ENCODE peak calls at places on chromosomes 6 and 20, in six cellular contexts. Q is NCI-H748 treated with DMSO at 0.1 percent for 48 hours, O is germinal center, G is natural killer cell, K is posterior vena cava, P is endothelial cell. E is an unnamed sample.
A peak's percentile ranks its signal among the peaks of the same experiment; 100 is the strongest.

GRCh38 chr6:113954653-113955052 is 16.3 kb downstream of the HDAC2 start:
- DNase-seq in O (no peak), P (no peak), G (no peak), K (no peak), Q (no peak), E (no peak)

GRCh38 chr20:62461834-62462233 is 14.0 kb downstream of the GATA5 start:
- DNase-seq in P (no peak), O (no peak), K (no peak), Q (no peak), G (no peak), E (no peak)

GRCh38 chr6:23036401-23036983 is 467.1 kb downstream of the HDGFL1 start:
- DNase-seq in Q (no peak), K (no peak), G (no peak), P (no peak), O (no peak), E (no peak)

GRCh38 chr6:113433506-113433991 is 423.6 kb upstream of the MARCKS start:
- DNase-seq in Q (no peak), P (no peak), O (no peak), K (peak; percentile 83), G (no peak), E (no peak)

GRCh38 chr6:106396426-106397220 is 36.1 kb downstream of the CRYBG1 start:
- DNase-seq in P (no peak), O (no peak), K (no peak), Q (no peak), G (no peak), E (no peak)

GRCh38 chr20:57030611-57031600 is 235.5 kb downstream of the BMP7 start:
- DNase-seq in O (no peak), P (no peak), Q (no peak), K (no peak), G (no peak), E (no peak)

GRCh38 chr6:111423960-111424846 is 58.8 kb downstream of the REV3L start:
- DNase-seq in Q (no peak), P (no peak), K (no peak), O (no peak), G (no peak), E (no peak)

GRCh38 chr6:168765710-168766109 is 324.7 kb downstream of the SMOC2 start:
- DNase-seq in P (no peak), K (no peak), Q (no peak), G (no peak), O (no peak), E (no peak)

GRCh38 chr20:32970115-32970972 is 33.9 kb downstream of the SUN5 start:
- DNase-seq in K (peak; percentile 60), O (no peak), Q (no peak), G (no peak), P (no peak), E (no peak)

GRCh38 chr6:169288591-169288990 is 34.9 kb upstream of the THBS2 start:
- DNase-seq in Q (no peak), P (no peak), G (no peak), K (peak; percentile 90), O (no peak), E (no peak)

GRCh38 chr20:13545755-13546154 is 93.0 kb downstream of the TASP1 start:
- DNase-seq in G (no peak), O (no peak), P (no peak), Q (no peak), K (no peak), E (no peak)

GRCh38 chr20:5650191-5650691 is 100.0 kb upstream of the SHLD1 start:
- DNase-seq in P (no peak), Q (no peak), G (no peak), K (no peak), O (no peak), E (peak; percentile 50)

GRCh38 chr6:7448232-7448631 is 58.6 kb downstream of the RIOK1 start:
- DNase-seq in O (no peak), G (no peak), Q (no peak), P (no peak), K (no peak), E (no peak)

GRCh38 chr20:6769953-6770831 is 2.7 kb downstream of the BMP2 start:
- DNase-seq in Q (no peak), P (peak; percentile 45), K (peak; percentile 89), G (peak; percentile 24), O (no peak), E (no peak)

GRCh38 chr6:109701774-109702173 is 10.7 kb downstream of the FIG4 start:
- DNase-seq in P (no peak), Q (no peak), K (no peak), G (no peak), O (no peak), E (no peak)

GRCh38 chr20:48783533-48784272 is 44.1 kb downstream of the PREX1 start:
- DNase-seq in P (no peak), Q (no peak), K (no peak), G (no peak), O (no peak), E (no peak)